ENCODE peak calls at places on chromosomes 11 and 22, in six cellular contexts. Y is H9, L is PC-9, Q is IMR-90, E is HCT116, O is mesenchymal stem cell. H is an unnamed sample.

GRCh38 chr22:30043181-30043580 is 37.1 kb upstream of the HORMAD2 start:
- DNase-seq in Y (no peak), L (no peak), Q (no peak), E (no peak), O (no peak), H (no peak)

GRCh38 chr22:24128024-24128423 is 53.3 kb upstream of the SUSD2 start:
- DNase-seq in Y (no peak), L (no peak), Q (no peak), E (no peak), O (no peak), H (no peak)

GRCh38 chr22:23070418-23071162 is at the start of gene GNAZ:
- DNase-seq in Y (peak), L (no peak), Q (no peak), E (no peak), O (no peak), H (peak)

GRCh38 chr11:57763568-57763967 is 2.0 kb downstream of the CTNND1 start:
- DNase-seq in Y (no peak), L (no peak), Q (peak), E (no peak), O (peak), H (peak)

GRCh38 chr11:14417975-14418374 is 59.0 kb upstream of the RRAS2 start:
- DNase-seq in Y (no peak), L (no peak), Q (peak), E (no peak), O (no peak), H (peak)

GRCh38 chr11:117861151-117862018 is 15.1 kb downstream of the FXYD6 start:
- DNase-seq in Y (peak), L (peak), Q (no peak), E (no peak), O (no peak), H (peak)

GRCh38 chr11:65642014-65642671 is 4.2 kb downstream of the SIPA1 start:
- DNase-seq in Y (peak), L (no peak), Q (no peak), E (no peak), O (no peak), H (no peak)

GRCh38 chr11:95150977-95151684 is 61.5 kb downstream of the ENDOD1 start:
- DNase-seq in Y (peak), L (peak), Q (peak), E (peak), O (peak), H (peak)

GRCh38 chr11:125517116-125517804 is 21.2 kb upstream of the FEZ1 start:
- DNase-seq in Y (peak), L (no peak), Q (peak), E (no peak), O (peak), H (peak)

GRCh38 chr11:112958670-112959069 is 2.5 kb upstream of the NCAM1 start:
- DNase-seq in Y (no peak), L (no peak), Q (no peak), E (no peak), O (peak), H (peak)

GRCh38 chr11:74923125-74923524 is 25.8 kb downstream of the XRRA1 start:
- DNase-seq in Y (no peak), L (no peak), Q (no peak), E (no peak), O (no peak), H (no peak)

GRCh38 chr11:78341841-78342240 is 75.8 kb downstream of the GAB2 start:
- DNase-seq in Y (no peak), L (no peak), Q (no peak), E (no peak), O (no peak), H (no peak)

GRCh38 chr22:45229181-45229580 is 11.5 kb downstream of the KIAA0930 start:
- DNase-seq in Y (peak), L (no peak), Q (no peak), E (no peak), O (no peak), H (no peak)

GRCh38 chr22:29635734-29636357 is 32.4 kb downstream of the NF2 start:
- DNase-seq in Y (no peak), L (no peak), Q (peak), E (peak), O (peak), H (peak)

GRCh38 chr11:111510311-111510710 is 1.9 kb downstream of the BTG4 start:
- DNase-seq in Y (no peak), L (no peak), Q (peak), E (no peak), O (no peak), H (no peak)

GRCh38 chr11:99370557-99371200 is 349.9 kb downstream of the CNTN5 start:
- DNase-seq in Y (peak), L (peak), Q (peak), E (no peak), O (peak), H (peak)

GRCh38 chr11:8732748-8733241 is 50.2 kb downstream of the RPL27A start:
- DNase-seq in Y (no peak), L (no peak), Q (peak), E (no peak), O (peak), H (peak)

GRCh38 chr22:28143206-28143605 is 224.2 kb upstream of the PITPNB start:
- DNase-seq in Y (no peak), L (no peak), Q (no peak), E (no peak), O (no peak), H (peak)

GRCh38 chr22:46415816-46416536 is 80.5 kb downstream of the TRMU start:
- DNase-seq in Y (no peak), L (no peak), Q (peak), E (no peak), O (no peak), H (peak)

GRCh38 chr11:69044111-69045013 is 4.4 kb upstream of the TPCN2 start:
- DNase-seq in Y (peak), L (peak), Q (peak), E (peak), O (peak), H (peak)

GRCh38 chr11:59756845-59757244 is 1.7 kb downstream of the STX3 start:
- DNase-seq in Y (peak), L (peak), Q (peak), E (peak), O (peak), H (peak)

GRCh38 chr11:69144316-69144715 is 11.4 kb upstream of the SMIM38 start:
- DNase-seq in Y (no peak), L (no peak), Q (peak), E (no peak), O (no peak), H (no peak)

GRCh38 chr11:45993438-45994064 is 71.1 kb downstream of the LARGE2 start:
- DNase-seq in Y (no peak), L (no peak), Q (no peak), E (no peak), O (no peak), H (peak)

GRCh38 chr11:45266693-45267451 is 19.3 kb downstream of the SYT13 start:
- DNase-seq in Y (peak), L (no peak), Q (no peak), E (no peak), O (no peak), H (no peak)

GRCh38 chr11:60889869-60890311 is 16.5 kb downstream of the PRPF19 start:
- DNase-seq in Y (no peak), L (no peak), Q (no peak), E (no peak), O (no peak), H (no peak)

GRCh38 chr22:44431256-44431655 is 66.8 kb downstream of the RTL6 start:
- DNase-seq in Y (no peak), L (no peak), Q (no peak), E (no peak), O (no peak), H (no peak)

GRCh38 chr11:121659811-121660210 is 207.0 kb upstream of the SORL1-AS1 start:
- DNase-seq in Y (no peak), L (no peak), Q (no peak), E (no peak), O (no peak), H (no peak)

GRCh38 chr11:73001615-73002014 is 140.5 kb downstream of the FCHSD2 start:
- DNase-seq in Y (no peak), L (no peak), Q (no peak), E (no peak), O (no peak), H (peak)

GRCh38 chr22:42623301-42623751 is 8.6 kb upstream of the POLDIP3 start:
- DNase-seq in Y (no peak), L (no peak), Q (no peak), E (no peak), O (no peak), H (no peak)

DNA sequence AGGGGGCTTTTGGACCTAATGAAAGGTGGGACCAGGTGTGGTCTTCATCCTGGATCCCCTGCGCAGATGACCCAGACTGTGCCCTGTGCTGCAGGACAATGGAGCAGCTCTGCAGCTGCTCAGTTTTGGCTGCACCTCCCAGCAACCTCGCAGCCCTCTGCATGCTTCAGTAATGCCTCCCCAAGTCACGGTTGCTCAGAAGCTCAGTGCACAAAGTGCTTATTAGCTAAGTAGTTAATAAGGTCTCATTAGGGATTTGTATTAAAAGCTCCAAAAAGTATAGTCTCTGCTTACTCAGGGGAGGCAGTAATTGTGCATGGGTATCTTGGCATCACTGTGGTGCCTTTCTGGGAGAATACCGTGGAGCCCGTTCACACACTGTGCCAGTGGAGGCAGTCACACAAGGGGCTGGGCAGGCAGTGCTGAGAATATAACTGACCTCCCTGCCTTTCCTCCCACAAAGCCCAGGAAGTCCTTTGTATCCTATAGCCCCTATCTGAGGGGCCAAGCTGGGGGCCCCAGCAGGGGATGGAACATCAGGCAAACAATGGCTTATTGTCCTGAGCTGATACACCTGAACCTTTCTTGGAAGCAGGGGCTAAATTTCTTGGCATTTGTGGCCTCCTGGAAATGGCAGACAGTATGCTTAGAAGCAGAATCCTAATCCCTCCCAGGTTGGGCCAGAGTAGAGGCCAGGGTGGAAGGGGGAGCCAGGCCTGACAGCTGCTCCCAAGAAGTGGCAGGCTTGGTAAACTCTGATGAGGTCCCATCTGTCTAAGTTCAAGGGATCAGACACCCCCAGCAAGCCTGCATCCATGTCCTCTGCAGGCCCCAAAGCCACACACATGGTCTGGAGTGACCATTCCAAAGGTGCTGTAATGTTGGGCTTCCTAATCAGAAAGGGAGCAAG is 125.5 kb upstream of the PARVA start:
- DNase-seq in Y (no peak), L (no peak), Q (no peak), E (no peak), O (no peak), H (no peak)
- H2AFZ ChIP-seq in Y (no peak), L (no peak), Q (no peak), E (no peak), O (no peak), H (no peak)

GRCh38 chr11:36557991-36558390 is 9.8 kb upstream of the RAG1 start:
- DNase-seq in Y (no peak), L (no peak), Q (no peak), E (no peak), O (no peak), H (no peak)

GRCh38 chr11:36564376-36565032 is 3.3 kb upstream of the RAG1 start:
- DNase-seq in Y (peak), L (peak), Q (peak), E (peak), O (peak), H (peak)

DNA sequence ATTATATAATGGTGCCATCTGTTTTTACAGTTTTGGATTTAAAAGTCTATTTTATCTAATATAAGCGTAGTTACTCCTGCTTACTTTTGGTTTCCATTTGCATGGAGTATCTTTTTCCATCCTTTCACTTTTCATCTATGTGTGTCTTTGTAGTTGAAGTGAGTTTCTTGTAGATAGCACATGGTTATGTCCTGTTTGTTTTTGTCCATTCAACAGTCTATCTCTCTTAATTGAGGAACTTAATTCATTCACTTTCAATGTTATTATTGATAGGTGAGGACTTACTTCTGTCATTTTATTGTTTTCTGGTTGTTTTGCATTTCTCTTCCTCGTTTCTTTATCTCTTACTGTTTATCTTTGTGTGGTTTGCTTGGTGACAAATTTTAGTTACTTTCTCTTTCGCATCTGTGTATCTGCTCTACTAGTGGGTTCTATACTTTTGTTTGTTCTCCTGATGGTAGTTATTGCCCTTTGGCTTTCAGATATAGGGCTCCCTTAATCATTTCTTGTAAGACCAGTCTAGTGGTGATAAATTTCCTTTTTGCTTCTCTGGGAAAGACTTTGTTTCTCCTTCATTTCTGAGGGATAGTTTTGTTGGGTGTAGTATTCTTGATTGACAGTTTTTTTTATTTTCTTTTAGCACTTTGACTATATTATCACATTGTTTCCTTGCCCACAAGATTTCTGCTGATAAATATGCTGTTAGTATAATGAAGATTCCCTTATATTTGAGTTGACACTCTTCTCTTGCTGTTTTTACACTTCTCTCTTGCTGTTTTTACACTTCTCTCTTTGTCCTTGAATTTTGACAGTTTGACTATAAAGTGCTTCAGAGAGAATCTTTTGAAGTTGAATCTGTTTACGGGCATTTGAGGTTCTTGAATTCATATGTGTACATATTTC is 9.0 kb upstream of the RAG1 start:
- DNase-seq in Y (no peak), L (no peak), Q (no peak), E (no peak), O (peak), H (no peak)
- H2AFZ ChIP-seq in Y (no peak), L (peak), Q (no peak), E (no peak), O (no peak), H (no peak)

GRCh38 chr11:2531277-2531986 is 86.6 kb downstream of the KCNQ1 start:
- DNase-seq in Y (peak), L (peak), Q (peak), E (peak), O (peak), H (peak)
- H2AFZ ChIP-seq in Y (no peak), L (no peak), Q (peak), E (no peak), O (no peak), H (no peak)

GRCh38 chr11:6319001-6319878 is 1.1 kb downstream of the CAVIN3 start:
- DNase-seq in Y (peak), L (peak), Q (peak), E (no peak), O (no peak), H (peak)
- H2AFZ ChIP-seq in Y (no peak), L (peak), Q (peak), E (no peak), O (no peak), H (no peak)

GRCh38 chr11:64362339-64362738 is 3.4 kb downstream of the RPS6KA4 start:
- DNase-seq in Y (no peak), L (no peak), Q (no peak), E (no peak), O (no peak), H (no peak)

GRCh38 chr11:64361659-64362058 is 2.7 kb downstream of the RPS6KA4 start:
- DNase-seq in Y (no peak), L (no peak), Q (no peak), E (no peak), O (no peak), H (no peak)

GRCh38 chr11:64358907-64359711 is at the start of gene RPS6KA4:
- DNase-seq in Y (no peak), L (peak), Q (peak), E (no peak), O (peak), H (peak)

GRCh38 chr11:64359712-64360402 is 895 bp downstream of the RPS6KA4 start:
- DNase-seq in Y (no peak), L (no peak), Q (no peak), E (no peak), O (no peak), H (no peak)

GRCh38 chr11:64360403-64360980 is 1.5 kb downstream of the RPS6KA4 start:
- DNase-seq in Y (no peak), L (no peak), Q (no peak), E (no peak), O (no peak), H (no peak)
- H2AFZ ChIP-seq in Y (no peak), L (no peak), Q (no peak), E (no peak), O (no peak), H (no peak)

DNA sequence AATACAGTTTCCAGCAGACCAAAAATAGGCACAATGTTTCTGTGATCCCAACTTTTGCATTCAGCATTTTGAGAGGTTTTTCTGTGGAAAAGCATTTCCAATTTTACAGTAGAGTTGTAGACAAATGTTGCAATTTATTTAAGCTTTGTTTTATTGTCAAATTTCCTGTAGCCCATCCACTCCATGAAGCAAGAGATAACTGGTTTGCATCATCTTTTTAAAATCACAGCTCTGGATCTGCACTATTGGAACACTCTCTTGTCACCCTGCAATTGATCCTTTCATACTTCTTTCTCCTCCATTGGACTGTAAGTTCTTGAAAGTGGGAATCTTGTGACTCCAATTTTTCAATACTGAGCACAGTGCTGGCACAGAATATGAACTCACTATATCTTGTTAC is 86.0 kb downstream of the MAML2 start:
- DNase-seq in Y (no peak), L (no peak), Q (no peak), E (no peak), O (no peak), H (no peak)
- H2AFZ ChIP-seq in Y (no peak), L (no peak), Q (no peak), E (no peak), O (no peak), H (no peak)

GRCh38 chr11:16632295-16633200 is 105.9 kb upstream of the C11orf58 start:
- DNase-seq in Y (peak), L (peak), Q (peak), E (peak), O (peak), H (peak)
- H2AFZ ChIP-seq in Y (no peak), L (no peak), Q (peak), E (peak), O (peak), H (no peak)

H was measured in fibroblast of lung.